ENCODE peak calls at places on chromosome X, in seven cellular contexts. B is smooth muscle cell of the brain vasculature; C is MG63; K is mesenchymal stem cell; L is AG09309; D is activated CD8-positive, alpha-beta memory T cell treated with anti-CD3 and anti-CD28 coated beads for 4 hours; E is AML-193. R is an unnamed sample.

GRCh38 chrX:55908685-55909212 is 191.2 kb downstream of the RRAGB start:
- DNase-seq in D (no peak), B (no peak), E (no peak), C (no peak), K (peak), L (no peak), R (no peak)

GRCh38 chrX:1249101-1249887 is 19.3 kb upstream of the CSF2RA start:
- DNase-seq in E (no peak), D (no peak), B (no peak), L (no peak), C (peak), K (peak), R (peak)

GRCh38 chrX:153768311-153769157 is 4.5 kb downstream of the PLXNB3 start:
- DNase-seq in E (no peak), B (no peak), L (no peak), K (no peak), C (no peak), D (no peak), R (no peak)

GRCh38 chrX:40086569-40087335 is 11.0 kb downstream of the BCOR start:
- DNase-seq in B (no peak), D (no peak), E (no peak), L (no peak), C (no peak), K (peak), R (no peak)

GRCh38 chrX:40544343-40545250 is 36.2 kb upstream of the ATP6AP2 start:
- DNase-seq in K (peak), D (no peak), E (no peak), B (no peak), C (peak), L (no peak), R (no peak)

GRCh38 chrX:2969021-2969420 is 37.3 kb upstream of the ARSH start:
- DNase-seq in C (no peak), D (no peak), B (no peak), L (no peak), E (no peak), K (no peak), R (no peak)

GRCh38 chrX:119682019-119682989 is 10.7 kb downstream of the SEPTIN6 start:
- DNase-seq in C (no peak), B (no peak), K (no peak), L (no peak), E (peak), D (no peak), R (no peak)

GRCh38 chrX:18353931-18354368 is 538 bp downstream of the SCML2 start:
- DNase-seq in D (no peak), K (no peak), L (no peak), E (no peak), B (no peak), C (peak), R (no peak)

GRCh38 chrX:48086119-48086518 is 14.7 kb upstream of the ZNF630 start:
- DNase-seq in B (no peak), D (no peak), E (no peak), C (no peak), K (no peak), L (no peak), R (no peak)

GRCh38 chrX:125444659-125445058 is 125.0 kb downstream of the TEX13C start:
- DNase-seq in B (no peak), C (peak), K (no peak), E (no peak), L (no peak), D (no peak), R (no peak)

GRCh38 chrX:154357205-154357604 is 17.2 kb downstream of the FLNA start:
- DNase-seq in E (no peak), K (no peak), L (no peak), B (no peak), D (no peak), C (no peak), R (no peak)

GRCh38 chrX:9980927-9981326 is 13.8 kb downstream of the CLDN34 start:
- DNase-seq in L (no peak), C (no peak), B (no peak), E (no peak), D (no peak), K (no peak), R (no peak)

GRCh38 chrX:66931713-66932112 is 292.8 kb upstream of the EDA2R start:
- DNase-seq in L (no peak), D (no peak), C (no peak), B (no peak), K (no peak), E (no peak), R (no peak)

GRCh38 chrX:1442016-1442665 is 10.6 kb downstream of the ASMTL start:
- DNase-seq in C (no peak), L (no peak), D (no peak), B (no peak), K (no peak), E (no peak), R (no peak)

GRCh38 chrX:38382663-38383062 is 30.3 kb downstream of the OTC start:
- DNase-seq in C (no peak), B (no peak), L (no peak), E (no peak), D (no peak), K (no peak), R (no peak)

R was measured in NCI-H226.